ENCODE peak calls at places on chromosome 13, in ten cellular contexts. G, H, M, Y, Q, O, I, N, R and T are unnamed samples.

GRCh38 chr13:50131998-50132936 is 117.0 kb downstream of the KCNRG start:
- DNase-seq in G (peak; percentile 82), H (no peak), M (no peak), Y (no peak), Q (no peak), O (no peak), I (no peak), N (no peak), R (no peak), T (no peak)

GRCh38 chr13:75798353-75799245 is 162.5 kb downstream of the LMO7 start:
- DNase-seq in G (no peak), H (no peak), M (no peak), Y (no peak), Q (no peak), O (no peak), I (no peak), N (no peak), R (peak; percentile 24), T (no peak)

GRCh38 chr13:98796798-98797197 is 44.3 kb upstream of the SLC15A1 start:
- DNase-seq in G (no peak), H (no peak), M (no peak), Y (no peak), Q (no peak), O (no peak), I (no peak), N (no peak), R (no peak), T (no peak)

GRCh38 chr13:57846600-57847173 is 215.1 kb downstream of the PCDH17 start:
- DNase-seq in G (no peak), H (peak; percentile 8), M (no peak), Y (no peak), Q (no peak), O (no peak), I (no peak), N (no peak), R (no peak), T (no peak)

GRCh38 chr13:33624740-33625139 is 193.2 kb upstream of the RFC3 start:
- DNase-seq in G (no peak), H (no peak), M (no peak), Y (no peak), Q (no peak), O (no peak), I (no peak), N (no peak), R (no peak), T (no peak)

GRCh38 chr13:38693168-38693567 is 6.3 kb downstream of the FREM2 start:
- DNase-seq in G (no peak), H (no peak), M (no peak), Y (no peak), Q (no peak), O (no peak), I (no peak), N (no peak), R (no peak), T (no peak)

GRCh38 chr13:20489185-20489820 is 36.4 kb downstream of the CRYL1 start:
- DNase-seq in G (peak; percentile 47), H (no peak), M (no peak), Y (no peak), Q (peak; percentile 25), O (peak; percentile 62), I (no peak), N (peak; percentile 49), R (no peak), T (no peak)

GRCh38 chr13:91574756-91575155 is 176.3 kb downstream of the GPC5 start:
- DNase-seq in G (no peak), H (no peak), M (no peak), Y (no peak), Q (no peak), O (no peak), I (no peak), N (no peak), R (no peak), T (no peak)

GRCh38 chr13:97810152-97810551 is 143.3 kb upstream of the IPO5 start:
- DNase-seq in G (no peak), H (peak; percentile 10), M (no peak), Y (no peak), Q (no peak), O (no peak), I (no peak), N (no peak), R (peak; percentile 2), T (no peak)

GRCh38 chr13:106810069-106810468 is 242.1 kb upstream of the ARGLU1 start:
- DNase-seq in G (no peak), H (no peak), M (no peak), Y (no peak), Q (no peak), O (no peak), I (no peak), N (no peak), R (no peak), T (no peak)

GRCh38 chr13:67736646-67737420 is 506.7 kb upstream of the PCDH9 start:
- DNase-seq in G (peak; percentile 82), H (peak; percentile 30), M (no peak), Y (no peak), Q (no peak), O (no peak), I (peak; percentile 12), N (no peak), R (peak; percentile 43), T (no peak)

GRCh38 chr13:28000567-28000966 is 12.1 kb upstream of the URAD start:
- DNase-seq in G (peak; percentile 86), H (no peak), M (no peak), Y (no peak), Q (no peak), O (no peak), I (no peak), N (no peak), R (peak; percentile 5), T (no peak)

GRCh38 chr13:101930331-101930730 is 471.5 kb downstream of the FGF14 start:
- DNase-seq in G (no peak), H (no peak), M (no peak), Y (no peak), Q (no peak), O (no peak), I (no peak), N (no peak), R (no peak), T (no peak)

GRCh38 chr13:79448413-79448812 is 32.5 kb upstream of the NDFIP2 start:
- DNase-seq in G (no peak), H (peak; percentile 54), M (no peak), Y (no peak), Q (no peak), O (no peak), I (no peak), N (no peak), R (no peak), T (no peak)

GRCh38 chr13:74388626-74389025 is 254.4 kb upstream of the KLF12 start:
- DNase-seq in G (peak; percentile 59), H (no peak), M (no peak), Y (no peak), Q (no peak), O (no peak), I (no peak), N (no peak), R (no peak), T (no peak)

GRCh38 chr13:85277753-85278152 is 521.5 kb downstream of the SLITRK6 start:
- DNase-seq in G (no peak), H (no peak), M (no peak), Y (no peak), Q (no peak), O (no peak), I (no peak), N (no peak), R (peak; percentile 19), T (no peak)

GRCh38 chr13:94020833-94021232 is 458.6 kb downstream of the DCT start:
- DNase-seq in G (no peak), H (no peak), M (no peak), Y (no peak), Q (no peak), O (no peak), I (no peak), N (no peak), R (no peak), T (no peak)

GRCh38 chr13:42396501-42396900 is 124.5 kb downstream of the AKAP11 start:
- DNase-seq in G (no peak), H (no peak), M (no peak), Y (no peak), Q (no peak), O (no peak), I (no peak), N (no peak), R (no peak), T (no peak)

DNA sequence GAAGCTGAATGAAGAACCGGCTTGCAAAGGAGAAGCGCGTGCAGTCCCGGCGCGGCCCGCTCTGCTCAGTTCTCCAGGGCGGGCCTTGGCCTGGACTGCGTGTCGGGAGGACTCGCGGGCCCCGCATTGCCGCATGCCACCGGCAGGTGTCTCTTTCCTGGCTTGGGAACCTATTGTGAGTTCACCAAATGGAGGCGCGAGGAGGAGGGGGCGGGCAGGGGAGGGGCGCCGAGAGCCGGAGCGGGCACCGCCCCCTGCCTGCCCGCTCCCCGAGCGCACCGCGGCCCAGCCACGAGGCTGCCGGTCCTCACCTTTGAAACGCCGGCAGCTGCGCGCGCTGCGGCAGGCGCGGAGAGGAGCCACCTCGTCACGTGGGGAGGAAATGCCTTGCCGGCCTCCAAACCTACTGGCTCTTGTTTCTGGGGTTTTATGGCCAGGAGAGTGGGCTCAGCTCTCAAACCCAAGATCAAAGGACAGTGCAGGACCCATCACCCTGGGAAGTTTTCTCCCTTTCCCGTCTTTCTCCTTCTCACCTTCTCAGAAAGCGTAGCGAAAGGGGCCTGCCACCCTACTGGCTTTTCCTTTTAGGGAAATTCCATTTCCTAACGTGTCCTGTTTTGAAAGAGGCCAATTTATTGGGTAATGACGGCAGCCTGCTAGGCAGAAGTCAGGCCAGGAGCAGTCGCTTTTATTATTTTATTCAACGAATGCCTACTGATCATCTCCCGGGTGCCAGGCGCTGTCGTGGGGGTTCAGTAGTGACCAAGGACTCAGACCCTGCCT is 13.8 kb upstream of the UBE2L5 start:
- DNase-seq in G (peak; percentile 99), H (peak; percentile 97), M (peak; percentile 93), Y (peak; percentile 98), Q (peak; percentile 93), O (peak; percentile 95), I (peak; percentile 94), N (peak; percentile 96), R (peak; percentile 91), T (peak; percentile 94)
- TF ChIP-seq CTCF in G (peak; percentile 84), H (peak; percentile 63), M (peak; percentile 92), Y (peak; percentile 73), Q (peak; percentile 91), O (peak; percentile 80), I (peak; percentile 74), N (peak; percentile 98), R (peak; percentile 56), T (peak; percentile 83)

GRCh38 chr13:95564091-95564490 is 11.6 kb downstream of the CLDN10 start:
- DNase-seq in G (no peak), H (no peak), M (no peak), Y (no peak), Q (no peak), O (no peak), I (no peak), N (no peak), R (peak; percentile 20), T (no peak)
- TF ChIP-seq CTCF in G (peak; percentile 47), H (no peak), M (no peak), Y (no peak), Q (no peak), O (no peak), I (no peak), N (no peak), R (peak; percentile 25), T (peak; percentile 35)

GRCh38 chr13:114115191-114115671 is 17.2 kb downstream of the RASA3 start:
- DNase-seq in G (peak; percentile 51), H (peak; percentile 96), M (peak; percentile 13), Y (peak; percentile 72), Q (no peak), O (peak; percentile 43), I (no peak), N (peak; percentile 29), R (peak; percentile 61), T (peak; percentile 88)
- TF ChIP-seq CTCF in G (no peak), H (peak; percentile 45), M (no peak), Y (no peak), Q (no peak), O (no peak), I (no peak), N (no peak), R (no peak), T (peak; percentile 50)

GRCh38 chr13:109287553-109287952 is 498.8 kb downstream of the IRS2 start:
- DNase-seq in G (no peak), H (no peak), M (no peak), Y (no peak), Q (no peak), O (no peak), I (no peak), N (no peak), R (no peak), T (no peak)
- TF ChIP-seq CTCF in G (no peak), H (no peak), M (no peak), Y (no peak), Q (no peak), O (no peak), I (no peak), N (no peak), R (no peak), T (no peak)